ENCODE peak calls at places on chromosomes 11 and 22, in ten cellular contexts. N is hepatic stellate cell, A is nephron progenitor cell, F is NCI-H146, H is T-helper 9 cell, L is GM12878, M is sigmoid colon, I is astrocyte of the cerebellum, U is nucleus accumbens, Z is endodermal cell. K is an unnamed sample.

GRCh38 chr11:61021661-61022212 is 50.3 kb downstream of the CD6 start:
- DNase-seq in N (no peak), I (no peak), H (peak), U (no peak), L (no peak), A (peak), F (peak), Z (peak), M (peak), K (no peak)

GRCh38 chr11:105910095-105910715 is 111.8 kb downstream of the MSANTD4 start:
- DNase-seq in M (no peak), N (no peak), H (no peak), Z (no peak), F (no peak), U (no peak), A (no peak), L (no peak), I (peak), K (no peak)

GRCh38 chr11:34356576-34356917 is 1.3 kb downstream of the ABTB2 start:
- DNase-seq in F (peak), I (no peak), M (peak), Z (peak), U (peak), L (no peak), H (no peak), A (no peak), N (no peak), K (no peak)

GRCh38 chr11:17917556-17917955 is 95.3 kb downstream of the SERGEF start:
- DNase-seq in A (no peak), U (no peak), Z (no peak), F (no peak), L (no peak), H (no peak), N (no peak), I (no peak), M (no peak), K (no peak)

GRCh38 chr11:77617892-77618291 is 19.7 kb downstream of the CLNS1A start:
- DNase-seq in Z (no peak), A (no peak), N (no peak), I (no peak), M (no peak), L (no peak), U (no peak), F (no peak), H (no peak), K (no peak)

GRCh38 chr22:44648821-44649566 is 53.0 kb upstream of the PRR5 start:
- DNase-seq in M (peak), Z (no peak), F (no peak), L (no peak), H (no peak), A (no peak), U (no peak), N (peak), I (no peak), K (no peak)

GRCh38 chr11:17765381-17766359 is 31.1 kb downstream of the KCNC1 start:
- DNase-seq in M (no peak), Z (no peak), N (no peak), H (no peak), I (no peak), F (no peak), L (no peak), U (peak), A (peak), K (no peak)

GRCh38 chr22:26806445-26807170 is 149.2 kb downstream of the MIAT start:
- DNase-seq in H (no peak), A (no peak), L (no peak), N (no peak), F (no peak), I (no peak), Z (no peak), U (no peak), M (no peak), K (no peak)

GRCh38 chr11:27558401-27558800 is 51.8 kb upstream of the LIN7C start:
- DNase-seq in H (no peak), I (no peak), N (no peak), M (no peak), L (no peak), Z (no peak), A (no peak), F (no peak), U (no peak), K (no peak)

GRCh38 chr11:1834791-1835670 is at the start of gene SYT8:
- DNase-seq in A (no peak), I (no peak), L (no peak), N (no peak), Z (no peak), H (no peak), M (no peak), U (no peak), F (no peak), K (no peak)

GRCh38 chr11:133049244-133050019 is 482.9 kb downstream of the OPCML start:
- DNase-seq in U (no peak), H (no peak), F (no peak), I (no peak), N (no peak), L (no peak), Z (peak), A (no peak), M (no peak), K (no peak)

GRCh38 chr22:38272373-38273134 is at the start of gene TMEM184B:
- DNase-seq in I (no peak), M (peak), L (no peak), A (peak), N (peak), H (peak), U (peak), Z (peak), F (peak), K (peak)

GRCh38 chr11:2302280-2302843 is 549 bp downstream of the TSPAN32 start:
- DNase-seq in N (no peak), M (no peak), F (no peak), I (no peak), A (no peak), Z (peak), U (no peak), L (no peak), H (no peak), K (no peak)

GRCh38 chr11:78935408-78936101 is 360.9 kb upstream of the NARS2 start:
- DNase-seq in M (no peak), A (no peak), N (no peak), L (no peak), F (no peak), U (no peak), Z (no peak), I (no peak), H (no peak), K (no peak)

GRCh38 chr22:37219534-37219933 is 7.3 kb upstream of the SSTR3 start:
- DNase-seq in N (no peak), F (no peak), A (no peak), I (no peak), H (no peak), M (no peak), U (no peak), Z (no peak), L (no peak), K (no peak)

GRCh38 chr11:97856666-97857065 is 1164.1 kb upstream of the CNTN5 start:
- DNase-seq in U (no peak), I (no peak), N (no peak), A (no peak), Z (peak), H (no peak), M (no peak), F (peak), L (no peak), K (no peak)

GRCh38 chr11:114799524-114799923 is 121.2 kb downstream of the NXPE2 start:
- DNase-seq in A (no peak), N (no peak), H (no peak), F (no peak), M (no peak), L (no peak), U (no peak), Z (peak), I (no peak), K (no peak)

GRCh38 chr11:104858882-104859735 is 39.2 kb downstream of the CASP12 start:
- DNase-seq in F (no peak), M (no peak), A (peak), U (no peak), H (no peak), Z (no peak), N (no peak), I (no peak), L (no peak), K (no peak)

GRCh38 chr11:121063728-121064127 is 37.3 kb upstream of the TECTA start:
- DNase-seq in L (no peak), H (no peak), N (no peak), M (no peak), Z (peak), F (no peak), A (no peak), I (no peak), U (no peak), K (no peak)

GRCh38 chr22:19941365-19942070 is at the start of the genes COMT and TXNRD2:
- DNase-seq in L (no peak), F (peak), U (peak), A (peak), H (peak), Z (no peak), I (no peak), N (peak), M (peak), K (peak)

GRCh38 chr22:21726650-21727049 is 8.9 kb downstream of the YPEL1 start:
- DNase-seq in F (peak), I (no peak), H (no peak), M (no peak), U (no peak), Z (peak), L (no peak), A (peak), N (no peak), K (no peak)

GRCh38 chr11:116182356-116182966 is 590.3 kb downstream of the BUD13 start:
- DNase-seq in A (no peak), L (no peak), U (no peak), I (no peak), N (no peak), H (no peak), Z (no peak), M (no peak), F (no peak), K (no peak)

K was measured in frontal cortex.